ENCODE peak calls at places on chromosomes 6 and 20, in seven cellular contexts. One of them, this sample, is unnamed.

GRCh38 chr20:50273601-50274491 is 83.2 kb downstream of the CEBPB start:
- DNase-seq in HepG2: no peak
- DNase-seq in SK-N-SH: no peak
- DNase-seq in H1: no peak
- DNase-seq in HCT116: no peak
- DNase-seq in GM12878: no peak
- DNase-seq in endothelial cell of umbilical vein: no peak
- DNase-seq in this sample: no peak

GRCh38 chr20:51749674-51750036 is 18.5 kb downstream of the ATP9A start:
- DNase-seq in H1: no peak
- DNase-seq in HepG2: no peak
- DNase-seq in SK-N-SH: no peak
- DNase-seq in endothelial cell of umbilical vein: peak
- DNase-seq in GM12878: no peak
- DNase-seq in HCT116: no peak
- DNase-seq in this sample: no peak

GRCh38 chr6:20404641-20405032 is 3.0 kb downstream of the E2F3 start:
- DNase-seq in endothelial cell of umbilical vein: peak
- DNase-seq in H1: no peak
- DNase-seq in HCT116: peak
- DNase-seq in SK-N-SH: peak
- DNase-seq in GM12878: peak
- DNase-seq in HepG2: peak
- DNase-seq in this sample: peak

GRCh38 chr20:5933802-5934436 is 16.4 kb downstream of the TRMT6 start:
- DNase-seq in endothelial cell of umbilical vein: peak
- DNase-seq in HepG2: peak
- DNase-seq in GM12878: peak
- DNase-seq in SK-N-SH: peak
- DNase-seq in HCT116: no peak
- DNase-seq in H1: no peak
- DNase-seq in this sample: no peak

GRCh38 chr6:39029156-39030011 is 19.2 kb upstream of the GLP1R start:
- DNase-seq in GM12878: no peak
- DNase-seq in HCT116: peak
- DNase-seq in endothelial cell of umbilical vein: peak
- DNase-seq in HepG2: peak
- DNase-seq in SK-N-SH: peak
- DNase-seq in H1: peak
- DNase-seq in this sample: no peak

GRCh38 chr6:111663692-111664564 is 58.2 kb upstream of the TRAF3IP2 start:
- DNase-seq in SK-N-SH: peak
- DNase-seq in GM12878: no peak
- DNase-seq in HCT116: no peak
- DNase-seq in HepG2: no peak
- DNase-seq in endothelial cell of umbilical vein: peak
- DNase-seq in H1: peak
- DNase-seq in this sample: no peak

GRCh38 chr6:159983641-159984080 is 14.8 kb downstream of the IGF2R start:
- DNase-seq in GM12878: no peak
- DNase-seq in HepG2: no peak
- DNase-seq in H1: no peak
- DNase-seq in endothelial cell of umbilical vein: no peak
- DNase-seq in SK-N-SH: no peak
- DNase-seq in HCT116: no peak
- DNase-seq in this sample: no peak

GRCh38 chr6:41643899-41644269 is 5.6 kb downstream of the MDFI start:
- DNase-seq in HCT116: no peak
- DNase-seq in HepG2: no peak
- DNase-seq in endothelial cell of umbilical vein: no peak
- DNase-seq in SK-N-SH: no peak
- DNase-seq in H1: no peak
- DNase-seq in GM12878: no peak
- DNase-seq in this sample: no peak

GRCh38 chr20:47263502-47264084 is 92.9 kb downstream of the ZMYND8 start:
- DNase-seq in endothelial cell of umbilical vein: no peak
- DNase-seq in HepG2: no peak
- DNase-seq in GM12878: peak
- DNase-seq in HCT116: no peak
- DNase-seq in SK-N-SH: peak
- DNase-seq in H1: no peak
- DNase-seq in this sample: no peak

GRCh38 chr6:71468841-71469750 is 180.5 kb downstream of the OGFRL1 start:
- DNase-seq in HCT116: no peak
- DNase-seq in HepG2: no peak
- DNase-seq in endothelial cell of umbilical vein: no peak
- DNase-seq in SK-N-SH: no peak
- DNase-seq in H1: no peak
- DNase-seq in GM12878: no peak
- DNase-seq in this sample: no peak

GRCh38 chr20:8473459-8473858 is 341.4 kb downstream of the PLCB1 start:
- DNase-seq in SK-N-SH: no peak
- DNase-seq in endothelial cell of umbilical vein: no peak
- DNase-seq in HCT116: no peak
- DNase-seq in HepG2: no peak
- DNase-seq in H1: no peak
- DNase-seq in GM12878: no peak
- DNase-seq in this sample: no peak

GRCh38 chr20:48686238-48687096 is 141.3 kb downstream of the PREX1 start:
- DNase-seq in GM12878: no peak
- DNase-seq in HepG2: no peak
- DNase-seq in HCT116: no peak
- DNase-seq in H1: no peak
- DNase-seq in SK-N-SH: peak
- DNase-seq in endothelial cell of umbilical vein: peak
- DNase-seq in this sample: no peak

GRCh38 chr6:22764521-22764920 is 195.2 kb downstream of the HDGFL1 start:
- DNase-seq in endothelial cell of umbilical vein: peak
- DNase-seq in HepG2: no peak
- DNase-seq in HCT116: no peak
- DNase-seq in GM12878: no peak
- DNase-seq in SK-N-SH: no peak
- DNase-seq in H1: no peak
- DNase-seq in this sample: no peak

GRCh38 chr6:47646689-47647088 is 51.7 kb upstream of the ADGRF4 start:
- DNase-seq in H1: no peak
- DNase-seq in endothelial cell of umbilical vein: no peak
- DNase-seq in HepG2: no peak
- DNase-seq in HCT116: no peak
- DNase-seq in SK-N-SH: no peak
- DNase-seq in GM12878: no peak
- DNase-seq in this sample: no peak

GRCh38 chr6:32886674-32887383 is 32.8 kb downstream of the PSMB9 start:
- DNase-seq in HepG2: no peak
- DNase-seq in HCT116: no peak
- DNase-seq in H1: no peak
- DNase-seq in GM12878: no peak
- DNase-seq in endothelial cell of umbilical vein: peak
- DNase-seq in SK-N-SH: no peak
- DNase-seq in this sample: no peak

DNA sequence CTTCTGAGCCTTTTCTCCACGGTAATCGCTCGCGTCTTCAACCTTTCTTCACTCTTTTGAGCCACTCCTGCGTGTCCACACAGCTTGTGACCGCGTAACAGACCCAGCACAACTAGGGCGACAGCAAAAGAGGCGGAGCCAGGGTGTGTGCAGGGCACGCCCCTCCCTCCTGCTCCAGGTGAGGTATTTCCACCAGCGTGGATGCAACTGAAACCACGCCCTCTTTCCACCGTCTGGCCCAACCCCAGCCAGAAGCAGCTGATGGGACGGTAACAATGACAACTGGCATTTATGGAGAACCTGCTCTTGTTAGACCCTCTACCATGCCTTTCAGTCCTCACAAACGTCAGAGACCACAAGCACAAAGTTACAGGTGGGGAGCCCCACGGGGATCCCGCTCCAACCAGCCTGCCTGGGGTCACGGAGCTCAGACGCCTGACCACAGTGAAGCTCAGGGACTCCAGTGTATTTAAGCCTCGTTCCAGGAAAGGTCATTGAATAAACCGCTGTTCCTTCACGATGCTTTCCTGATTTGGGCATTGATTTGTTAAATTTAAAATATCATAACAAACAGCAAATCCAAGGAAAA is 2.0 kb downstream of the PXDC1 start:
- DNase-seq in endothelial cell of umbilical vein: peak
- DNase-seq in HepG2: no peak
- DNase-seq in HCT116: no peak
- DNase-seq in GM12878: no peak
- DNase-seq in SK-N-SH: no peak
- DNase-seq in H1: no peak
- DNase-seq in this sample: no peak
- H3K9ac ChIP-seq in endothelial cell of umbilical vein: peak
- H3K9ac ChIP-seq in HepG2: peak
- H3K9ac ChIP-seq in HCT116: no peak
- H3K9ac ChIP-seq in GM12878: no peak
- H3K9ac ChIP-seq in SK-N-SH: peak
- H3K9ac ChIP-seq in H1: no peak
- H3K9ac ChIP-seq in this sample: no peak

DNA sequence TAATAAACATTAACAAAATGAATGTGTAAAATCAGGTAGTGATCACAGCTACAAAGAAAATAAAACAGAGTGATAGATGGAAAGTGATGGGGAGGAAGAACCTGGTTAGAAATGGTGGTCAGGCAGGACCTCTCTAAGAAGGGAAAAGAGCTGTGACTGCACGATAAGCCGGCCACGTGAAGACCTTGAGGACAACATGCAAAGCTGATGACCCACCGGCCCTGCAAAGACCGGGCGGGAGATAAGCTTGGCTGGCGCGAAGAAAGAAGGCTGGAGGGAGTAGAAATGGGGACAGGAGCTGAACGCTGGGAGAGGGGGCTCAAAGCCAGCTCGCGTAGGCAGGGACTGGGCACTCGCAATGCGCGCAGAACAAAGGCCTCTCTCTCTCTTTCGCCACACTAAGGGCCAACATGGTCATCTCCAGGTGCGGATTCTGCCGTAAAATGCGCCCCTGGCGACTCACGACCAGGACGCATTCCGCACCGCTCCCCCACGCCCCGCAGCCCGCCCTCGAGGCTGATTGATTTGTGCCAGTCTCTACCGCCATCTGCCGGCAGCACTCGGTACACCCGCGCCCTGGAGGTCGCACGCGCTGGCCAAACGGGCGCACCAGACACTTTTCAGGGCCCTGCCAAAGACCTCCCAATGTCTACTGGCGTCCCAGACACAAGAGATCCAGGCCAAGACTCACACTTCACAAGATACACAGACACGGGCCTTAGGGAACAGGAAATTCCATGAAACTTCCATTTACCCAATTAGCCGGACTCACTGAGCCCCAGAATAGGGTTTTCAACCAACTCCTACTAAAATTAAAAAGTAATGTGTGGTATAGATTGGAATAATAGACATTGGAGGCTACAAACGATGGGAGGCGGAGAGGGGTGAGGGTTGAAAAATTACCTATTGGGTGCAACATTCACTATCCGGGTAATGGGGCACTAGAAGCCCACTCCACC is 9.4 kb downstream of the DEFB132 start:
- DNase-seq in HCT116: peak
- DNase-seq in SK-N-SH: peak
- DNase-seq in HepG2: peak
- DNase-seq in GM12878: peak
- DNase-seq in H1: peak
- DNase-seq in endothelial cell of umbilical vein: peak
- DNase-seq in this sample: no peak
- TF ChIP-seq POLR2AphosphoS5 in HCT116: peak
- TF ChIP-seq POLR2AphosphoS5 in SK-N-SH: no peak
- TF ChIP-seq POLR2AphosphoS5 in HepG2: peak
- TF ChIP-seq POLR2AphosphoS5 in GM12878: peak
- TF ChIP-seq POLR2AphosphoS5 in H1: peak
- TF ChIP-seq POLR2AphosphoS5 in endothelial cell of umbilical vein: peak
- TF ChIP-seq POLR2AphosphoS5 in this sample: no peak

DNA sequence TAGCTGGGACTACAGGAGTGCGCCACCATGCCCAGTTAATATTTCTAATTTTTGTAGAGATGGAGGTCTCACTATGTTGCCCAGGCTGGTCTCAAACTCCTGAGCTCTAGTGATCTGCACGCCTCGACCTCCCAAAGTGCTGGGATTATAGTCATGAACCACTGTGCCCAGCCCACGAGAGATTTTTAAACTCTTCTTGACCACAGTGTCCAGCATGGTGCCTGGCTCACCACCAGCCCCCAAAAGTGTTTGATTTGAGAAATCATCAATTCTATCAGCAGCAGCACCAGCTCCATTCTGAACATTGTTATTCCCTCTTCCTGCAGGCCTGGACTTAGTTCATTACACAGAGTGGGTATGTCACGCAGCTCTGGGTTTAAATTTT is 2.4 kb upstream of the TGM2 start:
- DNase-seq in endothelial cell of umbilical vein: no peak
- DNase-seq in SK-N-SH: no peak
- DNase-seq in HepG2: no peak
- DNase-seq in GM12878: no peak
- DNase-seq in H1: no peak
- DNase-seq in HCT116: no peak
- DNase-seq in this sample: no peak
- H3K9ac ChIP-seq in endothelial cell of umbilical vein: peak
- H3K9ac ChIP-seq in SK-N-SH: peak
- H3K9ac ChIP-seq in HepG2: no peak
- H3K9ac ChIP-seq in GM12878: no peak
- H3K9ac ChIP-seq in H1: no peak
- H3K9ac ChIP-seq in HCT116: peak
- H3K9ac ChIP-seq in this sample: no peak

GRCh38 chr20:4814696-4815252 is 93.1 kb downstream of the PRND start:
- DNase-seq in HCT116: no peak
- DNase-seq in endothelial cell of umbilical vein: peak
- DNase-seq in H1: no peak
- DNase-seq in GM12878: peak
- DNase-seq in SK-N-SH: no peak
- DNase-seq in HepG2: no peak
- DNase-seq in this sample: no peak
- TF ChIP-seq POLR2AphosphoS5 in HCT116: no peak
- TF ChIP-seq POLR2AphosphoS5 in endothelial cell of umbilical vein: no peak
- TF ChIP-seq POLR2AphosphoS5 in H1: no peak
- TF ChIP-seq POLR2AphosphoS5 in GM12878: peak
- TF ChIP-seq POLR2AphosphoS5 in SK-N-SH: no peak
- TF ChIP-seq POLR2AphosphoS5 in HepG2: no peak
- TF ChIP-seq POLR2AphosphoS5 in this sample: no peak